ENCODE peak calls at places on chromosomes 5 and 9, in five cellular contexts. B, F, N, O and D are unnamed samples.

GRCh38 chr9:23492126-23493002 is 333.7 kb downstream of the ELAVL2 start:
- DNase-seq in B (no peak), F (no peak), N (peak; percentile 0), O (no peak), D (peak; percentile 29)

GRCh38 chr5:3337812-3338541 is 257.7 kb upstream of the IRX1 start:
- DNase-seq in B (no peak), F (no peak), N (no peak), O (no peak), D (no peak)

GRCh38 chr9:88310310-88310980 is 77.8 kb upstream of the SPIN1 start:
- DNase-seq in B (no peak), F (peak; percentile 34), N (peak; percentile 31), O (no peak), D (peak; percentile 28)

GRCh38 chr9:134433101-134433500 is 106.8 kb downstream of the RXRA start:
- DNase-seq in B (no peak), F (no peak), N (peak; percentile 18), O (peak; percentile 46), D (peak; percentile 53)

GRCh38 chr5:36584009-36584875 is 22.2 kb upstream of the SLC1A3 start:
- DNase-seq in B (no peak), F (no peak), N (no peak), O (no peak), D (no peak)

GRCh38 chr5:172881691-172882370 is 47.8 kb downstream of the ERGIC1 start:
- DNase-seq in B (peak; percentile 48), F (peak; percentile 85), N (peak; percentile 64), O (peak; percentile 68), D (peak; percentile 66)

GRCh38 chr5:83564069-83564749 is 92.7 kb downstream of the VCAN start:
- DNase-seq in B (no peak), F (peak; percentile 49), N (peak; percentile 78), O (peak; percentile 30), D (peak; percentile 75)

GRCh38 chr9:122777935-122778671 is 10.6 kb upstream of the OR5C1 start:
- DNase-seq in B (no peak), F (no peak), N (no peak), O (peak; percentile 50), D (peak; percentile 68)

GRCh38 chr5:166784545-166785078 is 1506.8 kb upstream of the WWC1 start:
- DNase-seq in B (no peak), F (no peak), N (no peak), O (no peak), D (no peak)

GRCh38 chr5:8013951-8014844 is 145.2 kb downstream of the MTRR start:
- DNase-seq in B (no peak), F (no peak), N (peak; percentile 15), O (no peak), D (no peak)

GRCh38 chr9:37555786-37556185 is 20.4 kb downstream of the FBXO10 start:
- DNase-seq in B (no peak), F (no peak), N (peak; percentile 20), O (peak; percentile 7), D (peak; percentile 52)

GRCh38 chr5:123813937-123814624 is 302.1 kb downstream of the CSNK1G3 start:
- DNase-seq in B (no peak), F (no peak), N (peak; percentile 53), O (peak; percentile 86), D (peak; percentile 51)

GRCh38 chr5:159971514-159971913 is 37.4 kb upstream of the TTC1 start:
- DNase-seq in B (no peak), F (no peak), N (no peak), O (no peak), D (no peak)

GRCh38 chr5:159969966-159970365 is 39.0 kb upstream of the TTC1 start:
- DNase-seq in B (no peak), F (no peak), N (no peak), O (no peak), D (peak; percentile 29)

GRCh38 chr5:159972538-159973362 is 36.2 kb upstream of the TTC1 start:
- DNase-seq in B (no peak), F (no peak), N (no peak), O (no peak), D (no peak)

GRCh38 chr5:159971038-159971437 is 37.9 kb upstream of the TTC1 start:
- DNase-seq in B (no peak), F (no peak), N (peak; percentile 59), O (peak; percentile 42), D (peak; percentile 36)

GRCh38 chr5:159971931-159972461 is 36.9 kb upstream of the TTC1 start:
- DNase-seq in B (no peak), F (no peak), N (no peak), O (no peak), D (peak; percentile 6)
- TF ChIP-seq CTCF in B (no peak), F (no peak), N (no peak), O (no peak), D (no peak)

DNA sequence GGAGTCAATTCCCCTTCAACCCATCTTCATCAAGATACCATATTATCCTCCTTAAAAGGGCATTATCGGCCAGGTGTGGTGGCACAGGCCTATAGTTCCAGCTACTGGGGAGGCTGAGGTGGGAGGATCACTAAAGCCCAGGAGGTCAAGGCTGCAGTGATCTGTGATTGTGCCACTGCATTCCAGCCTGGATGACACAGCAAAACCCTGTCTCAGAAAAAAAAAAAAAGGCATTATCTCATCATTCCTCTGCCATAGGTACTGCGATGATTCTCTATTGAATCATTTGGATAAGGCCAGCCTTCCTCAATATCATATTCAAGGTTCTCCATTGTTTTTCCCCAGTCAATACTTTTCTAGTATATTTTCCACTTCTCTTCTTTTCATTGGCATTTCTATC is 39.2 kb upstream of the RAB3C start:
- DNase-seq in B (no peak), F (no peak), N (no peak), O (no peak), D (no peak)
- H3K4me3 ChIP-seq in B (no peak overlapping the region), F (no peak overlapping the region), N (no peak overlapping the region), O (no peak overlapping the region), D (no peak overlapping the region)

GRCh38 chr9:99104459-99105151 is at the start of gene TGFBR1:
- DNase-seq in B (peak; percentile 96), F (peak; percentile 96), N (peak; percentile 86), O (peak; percentile 89), D (peak; percentile 95)
- TF ChIP-seq CTCF in B (peak; percentile 25), F (peak; percentile 39), N (no peak), O (no peak), D (no peak)

GRCh38 chr5:179697993-179698934 is 503 bp upstream of the CANX start:
- DNase-seq in B (peak; percentile 99), F (peak; percentile 99), N (peak; percentile 99), O (peak; percentile 100), D (peak; percentile 99)

GRCh38 chr5:179698935-179699639 is at the start of gene CANX:
- DNase-seq in B (no peak), F (peak; percentile 49), N (no peak), O (no peak), D (no peak)

GRCh38 chr5:179696605-179697004 is 2.2 kb upstream of the CANX start:
- DNase-seq in B (no peak), F (no peak), N (no peak), O (no peak), D (no peak)

GRCh38 chr5:179694561-179694960 is 4.2 kb upstream of the CANX start:
- DNase-seq in B (no peak), F (no peak), N (no peak), O (no peak), D (no peak)

GRCh38 chr5:179697108-179697507 is 1.7 kb upstream of the CANX start:
- DNase-seq in B (no peak), F (no peak), N (no peak), O (no peak), D (no peak)
- H3K4me3 ChIP-seq in B (no peak overlapping the region), F (peak overlapping the region; percentile 86), N (no peak overlapping the region), O (no peak overlapping the region), D (no peak overlapping the region)